ENCODE peak calls at places on chromosomes 1 and 21, in eight cellular contexts. One of them, this sample, is unnamed.

GRCh38 chr1:66626261-66626660 is 92.3 kb downstream of the SGIP1 start:
- DNase-seq in neural crest cell: no peak
- DNase-seq in lower lobe of right lung: no peak
- DNase-seq in suprapubic skin: no peak
- DNase-seq in type B pancreatic cell: no peak
- DNase-seq in astrocyte: peak; percentile 61
- DNase-seq in endodermal cell: no peak
- DNase-seq in IMR-90: no peak
- DNase-seq in this sample: no peak

GRCh38 chr1:100455478-100456072 is 82.4 kb upstream of the GPR88 start:
- DNase-seq in neural crest cell: no peak
- DNase-seq in lower lobe of right lung: no peak
- DNase-seq in suprapubic skin: no peak
- DNase-seq in type B pancreatic cell: no peak
- DNase-seq in astrocyte: no peak
- DNase-seq in endodermal cell: no peak
- DNase-seq in IMR-90: peak; percentile 16
- DNase-seq in this sample: no peak

GRCh38 chr1:156664949-156665411 is 12.2 kb downstream of the NES start:
- DNase-seq in neural crest cell: peak; percentile 46
- DNase-seq in lower lobe of right lung: no peak
- DNase-seq in suprapubic skin: no peak
- DNase-seq in type B pancreatic cell: no peak
- DNase-seq in astrocyte: no peak
- DNase-seq in endodermal cell: peak; percentile 84
- DNase-seq in IMR-90: no peak
- DNase-seq in this sample: no peak

GRCh38 chr1:167617100-167617949 is 12.7 kb upstream of the RCSD1 start:
- DNase-seq in neural crest cell: no peak
- DNase-seq in lower lobe of right lung: peak; percentile 60
- DNase-seq in suprapubic skin: no peak
- DNase-seq in type B pancreatic cell: no peak
- DNase-seq in astrocyte: peak; percentile 50
- DNase-seq in endodermal cell: peak; percentile 79
- DNase-seq in IMR-90: peak; percentile 7
- DNase-seq in this sample: no peak

GRCh38 chr21:21714396-21714795 is 716.2 kb downstream of the NCAM2 start:
- DNase-seq in neural crest cell: no peak
- DNase-seq in lower lobe of right lung: no peak
- DNase-seq in suprapubic skin: no peak
- DNase-seq in type B pancreatic cell: no peak
- DNase-seq in astrocyte: peak; percentile 93
- DNase-seq in endodermal cell: no peak
- DNase-seq in IMR-90: peak; percentile 82
- DNase-seq in this sample: no peak

GRCh38 chr21:45581322-45581712 is 39.1 kb upstream of the SLC19A1 start:
- DNase-seq in neural crest cell: no peak
- DNase-seq in lower lobe of right lung: peak; percentile 37
- DNase-seq in suprapubic skin: peak; percentile 34
- DNase-seq in type B pancreatic cell: peak; percentile 60
- DNase-seq in astrocyte: no peak
- DNase-seq in endodermal cell: peak; percentile 35
- DNase-seq in IMR-90: no peak
- DNase-seq in this sample: no peak

GRCh38 chr1:55503663-55504305 is 288.6 kb upstream of the USP24 start:
- DNase-seq in neural crest cell: no peak
- DNase-seq in lower lobe of right lung: no peak
- DNase-seq in suprapubic skin: no peak
- DNase-seq in type B pancreatic cell: no peak
- DNase-seq in astrocyte: peak; percentile 23
- DNase-seq in endodermal cell: no peak
- DNase-seq in IMR-90: peak; percentile 83
- DNase-seq in this sample: no peak

GRCh38 chr1:61237147-61237546 is 154.8 kb downstream of the NFIA start:
- DNase-seq in neural crest cell: no peak
- DNase-seq in lower lobe of right lung: no peak
- DNase-seq in suprapubic skin: no peak
- DNase-seq in type B pancreatic cell: no peak
- DNase-seq in astrocyte: no peak
- DNase-seq in endodermal cell: no peak
- DNase-seq in IMR-90: no peak
- DNase-seq in this sample: no peak

GRCh38 chr1:59803458-59804038 is 11.2 kb upstream of the HOOK1 start:
- DNase-seq in neural crest cell: no peak
- DNase-seq in lower lobe of right lung: no peak
- DNase-seq in suprapubic skin: no peak
- DNase-seq in type B pancreatic cell: no peak
- DNase-seq in astrocyte: no peak
- DNase-seq in endodermal cell: no peak
- DNase-seq in IMR-90: no peak
- DNase-seq in this sample: no peak

GRCh38 chr1:153538315-153538821 is 2.4 kb downstream of the S100A5 start:
- DNase-seq in neural crest cell: no peak
- DNase-seq in lower lobe of right lung: no peak
- DNase-seq in suprapubic skin: no peak
- DNase-seq in type B pancreatic cell: no peak
- DNase-seq in astrocyte: no peak
- DNase-seq in endodermal cell: peak; percentile 89
- DNase-seq in IMR-90: peak; percentile 43
- DNase-seq in this sample: no peak

GRCh38 chr1:54497338-54497737 is 50.7 kb upstream of the ACOT11 start:
- DNase-seq in neural crest cell: no peak
- DNase-seq in lower lobe of right lung: no peak
- DNase-seq in suprapubic skin: no peak
- DNase-seq in type B pancreatic cell: no peak
- DNase-seq in astrocyte: no peak
- DNase-seq in endodermal cell: no peak
- DNase-seq in IMR-90: no peak
- DNase-seq in this sample: no peak

GRCh38 chr1:117339866-117340357 is 27.3 kb upstream of the MAN1A2 start:
- DNase-seq in neural crest cell: no peak
- DNase-seq in lower lobe of right lung: no peak
- DNase-seq in suprapubic skin: no peak
- DNase-seq in type B pancreatic cell: no peak
- DNase-seq in astrocyte: peak; percentile 54
- DNase-seq in endodermal cell: peak; percentile 50
- DNase-seq in IMR-90: peak; percentile 83
- DNase-seq in this sample: no peak

GRCh38 chr1:154614887-154615286 is 6.9 kb upstream of the ADAR start:
- DNase-seq in neural crest cell: no peak
- DNase-seq in lower lobe of right lung: no peak
- DNase-seq in suprapubic skin: no peak
- DNase-seq in type B pancreatic cell: no peak
- DNase-seq in astrocyte: no peak
- DNase-seq in endodermal cell: peak; percentile 67
- DNase-seq in IMR-90: no peak
- DNase-seq in this sample: no peak
- TF ChIP-seq CTCF in neural crest cell: no peak
- TF ChIP-seq CTCF in lower lobe of right lung: no peak
- TF ChIP-seq CTCF in suprapubic skin: no peak
- TF ChIP-seq CTCF in type B pancreatic cell: no peak
- TF ChIP-seq CTCF in astrocyte: no peak
- TF ChIP-seq CTCF in endodermal cell: peak; percentile 63
- TF ChIP-seq CTCF in IMR-90: peak; percentile 21
- TF ChIP-seq CTCF in this sample: no peak

GRCh38 chr1:154974808-154975408 is 427 bp downstream of the CKS1B start:
- DNase-seq in neural crest cell: peak; percentile 91
- DNase-seq in lower lobe of right lung: peak; percentile 95
- DNase-seq in suprapubic skin: peak; percentile 98
- DNase-seq in type B pancreatic cell: peak; percentile 94
- DNase-seq in astrocyte: peak; percentile 79
- DNase-seq in endodermal cell: peak; percentile 98
- DNase-seq in IMR-90: peak; percentile 93
- DNase-seq in this sample: peak; percentile 75
- TF ChIP-seq CTCF in neural crest cell: no peak
- TF ChIP-seq CTCF in lower lobe of right lung: no peak
- TF ChIP-seq CTCF in suprapubic skin: no peak
- TF ChIP-seq CTCF in type B pancreatic cell: no peak
- TF ChIP-seq CTCF in astrocyte: no peak
- TF ChIP-seq CTCF in endodermal cell: no peak
- TF ChIP-seq CTCF in IMR-90: no peak
- TF ChIP-seq CTCF in this sample: no peak

GRCh38 chr1:207887542-207887941 is 23.4 kb downstream of the CD34 start:
- DNase-seq in neural crest cell: no peak
- DNase-seq in lower lobe of right lung: no peak
- DNase-seq in suprapubic skin: no peak
- DNase-seq in type B pancreatic cell: no peak
- DNase-seq in astrocyte: no peak
- DNase-seq in endodermal cell: no peak
- DNase-seq in IMR-90: no peak
- DNase-seq in this sample: no peak

GRCh38 chr1:207890136-207890738 is 20.7 kb downstream of the CD34 start:
- DNase-seq in neural crest cell: no peak
- DNase-seq in lower lobe of right lung: no peak
- DNase-seq in suprapubic skin: peak; percentile 86
- DNase-seq in type B pancreatic cell: no peak
- DNase-seq in astrocyte: peak; percentile 79
- DNase-seq in endodermal cell: no peak
- DNase-seq in IMR-90: peak; percentile 67
- DNase-seq in this sample: no peak

GRCh38 chr1:207886227-207886626 is 24.7 kb downstream of the CD34 start:
- DNase-seq in neural crest cell: no peak
- DNase-seq in lower lobe of right lung: no peak
- DNase-seq in suprapubic skin: no peak
- DNase-seq in type B pancreatic cell: no peak
- DNase-seq in astrocyte: no peak
- DNase-seq in endodermal cell: peak; percentile 18
- DNase-seq in IMR-90: no peak
- DNase-seq in this sample: no peak

GRCh38 chr1:207891148-207891547 is 19.8 kb downstream of the CD34 start:
- DNase-seq in neural crest cell: no peak
- DNase-seq in lower lobe of right lung: no peak
- DNase-seq in suprapubic skin: no peak
- DNase-seq in type B pancreatic cell: no peak
- DNase-seq in astrocyte: no peak
- DNase-seq in endodermal cell: no peak
- DNase-seq in IMR-90: no peak
- DNase-seq in this sample: no peak

GRCh38 chr1:207888647-207889046 is 22.3 kb downstream of the CD34 start:
- DNase-seq in neural crest cell: no peak
- DNase-seq in lower lobe of right lung: no peak
- DNase-seq in suprapubic skin: peak; percentile 86
- DNase-seq in type B pancreatic cell: no peak
- DNase-seq in astrocyte: peak; percentile 26
- DNase-seq in endodermal cell: peak; percentile 58
- DNase-seq in IMR-90: no peak
- DNase-seq in this sample: no peak
- TF ChIP-seq CTCF in neural crest cell: no peak
- TF ChIP-seq CTCF in lower lobe of right lung: no peak
- TF ChIP-seq CTCF in suprapubic skin: peak; percentile 37
- TF ChIP-seq CTCF in type B pancreatic cell: peak; percentile 46
- TF ChIP-seq CTCF in astrocyte: no peak
- TF ChIP-seq CTCF in endodermal cell: peak; percentile 62
- TF ChIP-seq CTCF in IMR-90: no peak
- TF ChIP-seq CTCF in this sample: no peak

DNA sequence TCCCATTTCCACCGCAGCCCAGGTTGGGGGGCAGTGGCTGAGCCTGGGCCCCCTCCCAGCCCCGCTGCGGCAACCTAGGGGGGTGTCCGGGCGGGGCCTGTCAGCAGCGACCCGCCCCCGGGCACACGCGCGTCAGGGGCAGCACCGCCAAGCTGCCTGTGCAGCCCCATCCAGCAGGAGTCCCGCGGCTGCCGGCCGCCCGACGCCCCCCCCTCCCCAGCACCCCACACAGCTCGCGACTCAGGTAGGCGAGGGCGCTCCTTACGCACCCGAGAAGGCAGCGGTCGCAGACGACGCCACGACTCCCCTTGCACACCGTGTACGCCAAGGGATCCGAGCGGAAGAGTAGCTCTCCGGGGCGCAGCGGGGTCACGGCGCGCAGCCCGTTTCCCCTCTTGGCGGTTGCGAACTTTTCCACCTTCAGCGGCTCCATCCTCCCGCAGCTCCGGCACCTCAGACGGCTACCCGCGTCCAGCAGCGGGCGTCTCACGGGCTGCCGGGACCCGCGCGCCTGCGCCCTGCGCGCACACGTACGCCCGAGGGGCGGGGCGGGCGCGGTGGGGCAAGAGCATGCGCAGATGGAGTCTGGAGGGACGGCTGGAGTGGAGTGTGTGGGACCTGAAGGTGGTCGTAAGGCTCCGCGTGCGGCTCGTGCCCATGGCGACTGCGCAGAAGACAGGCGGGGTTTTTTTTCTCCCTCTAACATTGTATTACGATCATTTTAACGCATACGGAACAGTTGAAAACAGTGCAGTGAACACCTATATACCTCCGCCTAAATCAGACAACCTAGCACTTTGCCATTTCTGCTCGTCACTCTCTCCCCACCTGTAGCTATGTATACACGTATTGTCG is at the start of gene SMYD3:
- DNase-seq in neural crest cell: peak; percentile 78
- DNase-seq in lower lobe of right lung: peak; percentile 86
- DNase-seq in suprapubic skin: peak; percentile 76
- DNase-seq in type B pancreatic cell: peak; percentile 85
- DNase-seq in astrocyte: peak; percentile 47
- DNase-seq in endodermal cell: peak; percentile 95
- DNase-seq in IMR-90: peak; percentile 66
- DNase-seq in this sample: no peak
- TF ChIP-seq CTCF in neural crest cell: peak; percentile 27
- TF ChIP-seq CTCF in lower lobe of right lung: no peak
- TF ChIP-seq CTCF in suprapubic skin: no peak
- TF ChIP-seq CTCF in type B pancreatic cell: peak; percentile 37
- TF ChIP-seq CTCF in astrocyte: no peak
- TF ChIP-seq CTCF in endodermal cell: no peak
- TF ChIP-seq CTCF in IMR-90: peak; percentile 21
- TF ChIP-seq CTCF in this sample: no peak

GRCh38 chr1:28329395-28330153 is 734 bp downstream of the MED18 start:
- DNase-seq in neural crest cell: peak; percentile 15
- DNase-seq in lower lobe of right lung: peak; percentile 60
- DNase-seq in suprapubic skin: peak; percentile 71
- DNase-seq in type B pancreatic cell: no peak
- DNase-seq in astrocyte: peak; percentile 12
- DNase-seq in endodermal cell: peak; percentile 83
- DNase-seq in IMR-90: peak; percentile 21
- DNase-seq in this sample: no peak
- TF ChIP-seq CTCF in neural crest cell: peak; percentile 36
- TF ChIP-seq CTCF in lower lobe of right lung: no peak
- TF ChIP-seq CTCF in suprapubic skin: no peak
- TF ChIP-seq CTCF in type B pancreatic cell: peak; percentile 60
- TF ChIP-seq CTCF in astrocyte: no peak
- TF ChIP-seq CTCF in endodermal cell: peak; percentile 52
- TF ChIP-seq CTCF in IMR-90: peak; percentile 4
- TF ChIP-seq CTCF in this sample: no peak

This sample was measured in omental fat pad.